ENCODE peak calls at places on chromosome 6, in eight cellular contexts. N, H, S, U, Y, X, W and G are unnamed samples.

GRCh38 chr6:74001091-74001490 is 305.1 kb downstream of the CD109 start:
- DNase-seq in X (no peak), U (no peak), N (no peak), H (no peak), S (no peak), W (no peak), Y (no peak), G (peak)

GRCh38 chr6:28003661-28004060 is 46.6 kb downstream of the OR2B6 start:
- DNase-seq in Y (no peak), S (no peak), W (no peak), U (no peak), H (no peak), N (no peak), X (no peak), G (no peak)

GRCh38 chr6:81787313-81788068 is 35.0 kb upstream of the TENT5A start:
- DNase-seq in X (no peak), W (peak), H (no peak), U (no peak), N (no peak), Y (no peak), S (no peak), G (no peak)

GRCh38 chr6:78835817-78836216 is 31.5 kb upstream of the IRAK1BP1 start:
- DNase-seq in U (no peak), X (no peak), S (no peak), N (no peak), H (no peak), W (no peak), Y (no peak), G (no peak)

GRCh38 chr6:1607236-1607556 is 2.5 kb upstream of the FOXC1 start:
- DNase-seq in W (no peak), Y (no peak), S (no peak), X (no peak), U (no peak), N (no peak), H (no peak), G (no peak)

GRCh38 chr6:131890091-131890490 is 61.1 kb downstream of the CCN2 start:
- DNase-seq in N (no peak), U (no peak), W (no peak), Y (no peak), S (no peak), X (no peak), H (no peak), G (no peak)

GRCh38 chr6:165800337-165800736 is 137.3 kb upstream of the PDE10A start:
- DNase-seq in S (no peak), Y (no peak), N (no peak), H (no peak), W (no peak), U (no peak), X (no peak), G (no peak)

GRCh38 chr6:114080891-114081510 is 110.1 kb upstream of the HDAC2 start:
- DNase-seq in S (no peak), X (no peak), N (no peak), W (no peak), Y (no peak), H (no peak), U (no peak), G (no peak)

GRCh38 chr6:91132461-91132860 is 545.6 kb upstream of the MAP3K7 start:
- DNase-seq in S (no peak), X (no peak), H (no peak), U (no peak), W (no peak), Y (no peak), N (no peak), G (no peak)

GRCh38 chr6:157464653-157465535 is 83.9 kb downstream of the ZDHHC14 start:
- DNase-seq in U (no peak), X (no peak), S (peak), H (peak), N (no peak), Y (no peak), W (no peak), G (no peak)

GRCh38 chr6:2534406-2535139 is 216.1 kb downstream of the MYLK4 start:
- DNase-seq in S (no peak), W (no peak), N (no peak), Y (no peak), U (peak), X (no peak), H (no peak), G (peak)

GRCh38 chr6:137160763-137161162 is 12.7 kb downstream of the IL22RA2 start:
- DNase-seq in X (no peak), W (no peak), S (no peak), U (no peak), N (no peak), Y (no peak), H (no peak), G (no peak)

GRCh38 chr6:47525330-47526057 is 47.9 kb downstream of the CD2AP start:
- DNase-seq in S (no peak), W (no peak), N (no peak), U (peak), X (no peak), Y (no peak), H (no peak), G (no peak)

GRCh38 chr6:19873031-19873430 is 35.9 kb downstream of the ID4 start:
- DNase-seq in W (peak), H (no peak), U (no peak), N (no peak), Y (peak), X (no peak), S (no peak), G (no peak)

GRCh38 chr6:133083248-133083967 is 157.7 kb upstream of the EYA4 start:
- DNase-seq in S (no peak), U (no peak), Y (no peak), H (no peak), W (no peak), N (no peak), X (no peak), G (no peak)

GRCh38 chr6:44630125-44631028 is 242.9 kb downstream of the CDC5L start:
- DNase-seq in W (peak), U (peak), H (peak), Y (peak), X (peak), S (no peak), N (no peak), G (no peak)

GRCh38 chr6:120903836-120904235 is 430.4 kb downstream of the TBC1D32 start:
- DNase-seq in Y (no peak), S (no peak), U (no peak), X (no peak), W (no peak), N (no peak), H (no peak), G (no peak)

GRCh38 chr6:46184114-46184513 is 13.3 kb upstream of the ENPP5 start:
- DNase-seq in X (no peak), Y (no peak), N (no peak), S (no peak), H (no peak), W (no peak), U (peak), G (no peak)
- TF ChIP-seq POLR2AphosphoS5 in X (no peak), Y (no peak), N (no peak), S (no peak), H (no peak), W (no peak), U (no peak), G (no peak)

DNA sequence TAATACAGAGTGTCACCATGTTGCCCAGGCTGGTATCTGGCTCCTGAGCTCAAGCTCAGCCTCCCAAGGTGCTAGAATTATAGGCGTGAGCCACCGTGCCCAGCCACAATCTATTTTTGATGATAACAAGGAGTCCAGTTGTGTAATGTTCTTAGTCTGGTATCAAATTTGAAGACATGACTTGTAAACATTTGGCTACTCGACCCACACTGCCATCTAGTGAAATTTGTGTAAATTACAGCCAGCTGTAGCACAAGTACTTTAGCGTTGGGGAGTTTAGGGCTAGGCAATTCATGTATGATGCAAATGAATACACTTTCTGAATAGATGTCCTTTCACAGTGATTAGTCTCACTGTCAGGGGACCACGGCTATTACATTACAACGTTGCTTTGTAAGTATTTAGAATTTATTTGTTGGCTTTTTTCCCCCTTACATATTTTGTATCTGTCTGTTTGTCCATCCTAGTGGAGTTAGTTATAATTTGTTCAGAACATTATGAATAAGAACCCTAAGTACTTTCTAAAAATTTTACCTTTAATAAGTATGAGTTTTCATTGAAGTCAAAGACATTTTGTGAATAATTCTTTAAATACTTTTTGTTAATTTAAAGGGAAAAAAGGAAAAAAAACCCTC is 139.7 kb downstream of the PRDM13 start:
- DNase-seq in N (peak), H (peak), S (peak), Y (peak), W (peak), X (peak), U (peak), G (peak)
- H3K9ac ChIP-seq in N (no peak), H (no peak), S (no peak), Y (no peak), W (no peak), X (no peak), U (no peak), G (no peak)

GRCh38 chr6:16324184-16324583 is 85.8 kb downstream of the GMPR start:
- DNase-seq in H (no peak), X (no peak), S (no peak), U (no peak), W (peak), Y (no peak), N (no peak), G (no peak)

GRCh38 chr6:16324622-16325225 is 86.3 kb downstream of the GMPR start:
- DNase-seq in X (no peak), H (no peak), N (no peak), Y (no peak), U (no peak), W (no peak), S (no peak), G (no peak)

GRCh38 chr6:16321341-16321710 is 82.9 kb downstream of the GMPR start:
- DNase-seq in N (no peak), Y (no peak), X (no peak), H (no peak), W (no peak), S (no peak), U (no peak), G (no peak)

GRCh38 chr6:16321826-16322225 is 83.4 kb downstream of the GMPR start:
- DNase-seq in H (no peak), Y (no peak), X (no peak), N (no peak), S (no peak), U (no peak), W (no peak), G (no peak)

DNA sequence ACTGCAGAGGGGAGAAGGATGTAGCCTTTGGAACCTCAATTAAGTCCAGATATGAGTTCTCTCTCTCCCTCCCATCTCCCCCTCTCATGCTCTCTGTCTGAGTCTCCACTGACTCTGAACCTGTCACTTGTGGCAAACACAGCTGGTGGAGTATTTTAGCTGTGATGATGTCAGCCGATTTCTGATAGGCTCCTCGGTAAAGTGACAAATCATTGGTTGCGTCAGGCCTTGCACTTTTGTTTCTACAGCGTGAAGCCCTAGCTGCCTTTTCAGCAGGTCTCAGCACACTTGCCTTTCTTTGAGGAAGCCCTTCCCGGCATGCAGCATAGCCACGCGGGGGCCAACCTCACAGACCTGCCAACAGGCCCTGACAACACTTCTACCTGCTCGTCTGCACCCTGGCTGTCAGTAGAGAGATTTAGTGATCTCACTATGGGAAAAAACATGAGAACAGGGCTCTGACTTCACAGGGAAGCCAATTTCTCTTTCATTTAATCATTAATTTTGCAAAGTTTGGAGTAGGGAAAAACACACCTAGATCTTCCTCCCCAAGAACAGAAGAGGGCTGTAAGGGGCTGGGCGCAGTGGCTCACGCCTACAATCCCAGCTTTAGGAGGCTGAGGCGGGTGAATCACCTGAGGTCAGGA is 84.4 kb downstream of the GMPR start:
- DNase-seq in X (no peak), Y (no peak), S (no peak), W (no peak), N (no peak), U (no peak), H (peak), G (no peak)
- TF ChIP-seq POLR2AphosphoS5 in X (no peak), Y (no peak), S (no peak), W (no peak), N (no peak), U (no peak), H (peak), G (no peak)

DNA sequence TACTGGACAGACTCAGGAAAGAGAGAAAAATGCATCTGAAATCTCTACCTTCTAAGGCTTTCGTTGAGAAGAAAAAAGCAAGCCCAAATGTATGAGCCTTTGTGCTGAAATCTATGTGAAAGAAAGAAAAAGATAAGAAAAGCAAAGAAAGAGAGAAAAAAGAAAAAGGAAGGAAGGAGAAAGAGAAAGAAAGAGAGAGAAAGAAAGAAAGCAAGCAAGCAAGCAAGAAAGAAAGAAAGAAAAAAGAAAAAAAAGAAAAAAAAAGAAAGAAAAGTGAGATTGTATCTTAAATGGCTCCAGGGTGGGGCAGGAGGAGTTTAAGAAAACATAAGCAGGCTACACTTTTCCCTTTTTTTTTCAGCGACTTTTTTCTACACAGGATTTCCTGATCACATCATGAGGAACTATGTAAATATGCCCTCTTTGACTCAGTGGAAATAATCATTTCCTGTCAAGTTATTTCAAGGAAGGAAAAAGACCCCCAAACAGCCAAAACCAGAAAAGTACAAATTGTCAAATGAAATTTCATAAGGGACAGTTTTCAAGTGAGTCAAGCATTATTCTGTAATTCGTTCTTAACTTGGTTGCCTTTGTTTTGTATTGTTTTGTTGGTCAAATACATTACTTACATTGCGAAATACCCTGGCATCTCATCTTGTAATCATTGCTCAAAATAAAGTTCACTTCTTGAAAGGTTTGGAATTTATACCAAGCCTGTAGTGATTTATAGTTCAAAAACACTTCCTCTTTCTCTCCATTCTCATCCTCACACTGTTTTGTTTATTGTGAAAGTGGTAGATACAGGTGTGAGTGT is 79.5 kb upstream of the RNF217 start:
- DNase-seq in N (no peak), X (no peak), U (peak), Y (no peak), W (no peak), S (no peak), H (no peak), G (peak)
- H3K9ac ChIP-seq in N (no peak), X (no peak), U (no peak), Y (no peak), W (no peak), S (no peak), H (no peak), G (no peak)

GRCh38 chr6:392441-393390 is 1.2 kb downstream of the IRF4 start:
- DNase-seq in W (no peak), N (no peak), U (no peak), S (no peak), X (no peak), H (no peak), Y (no peak), G (no peak)
- TF ChIP-seq POLR2AphosphoS5 in W (no peak), N (no peak), U (no peak), S (peak), X (no peak), H (no peak), Y (no peak), G (no peak)

DNA sequence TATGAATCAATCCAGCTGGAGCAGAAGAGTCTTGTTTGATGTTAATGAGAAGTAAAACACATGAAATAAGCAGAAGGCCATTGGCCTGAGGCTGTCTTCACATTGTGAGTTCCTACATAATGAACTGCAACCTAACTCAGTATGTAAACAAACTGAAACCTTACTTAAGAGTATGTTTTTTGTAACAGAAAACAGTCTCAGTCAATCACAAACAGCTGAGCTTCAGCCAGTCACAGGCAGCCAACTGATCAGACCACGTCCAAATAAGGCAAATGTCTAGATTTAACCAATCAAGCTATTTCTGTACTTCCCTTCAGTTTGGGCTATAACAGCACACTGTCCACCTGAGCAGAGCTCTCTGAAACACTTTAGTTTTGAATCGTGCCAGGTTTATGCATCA is 234.7 kb downstream of the TRDN start:
- DNase-seq in Y (no peak), H (no peak), X (no peak), N (no peak), W (no peak), S (no peak), U (no peak), G (no peak)
- H3K9ac ChIP-seq in Y (no peak), H (no peak), X (no peak), N (no peak), W (no peak), S (no peak), U (no peak), G (no peak)

DNA sequence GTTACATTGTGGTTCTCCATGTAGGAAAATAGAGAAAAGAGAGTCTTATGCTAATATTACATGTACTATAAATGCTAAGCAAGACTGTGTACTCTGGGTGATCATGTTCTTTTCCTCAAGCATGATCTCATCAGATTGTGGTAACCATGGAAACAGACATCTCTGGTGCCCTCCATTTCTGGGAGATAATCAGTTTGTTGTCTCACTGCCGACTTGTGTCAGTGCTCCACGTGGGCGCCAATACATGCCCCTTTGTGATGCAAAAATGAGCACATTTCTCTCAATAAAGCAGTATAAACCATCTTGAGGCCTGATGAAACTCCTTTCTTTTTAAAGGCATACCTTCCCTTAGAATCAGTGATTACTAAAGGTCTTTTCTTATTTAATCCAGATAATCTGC is 6.0 kb upstream of the TMEM30A start:
- DNase-seq in N (no peak), X (no peak), S (no peak), Y (peak), W (no peak), H (no peak), U (no peak), G (no peak)
- TF ChIP-seq POLR2AphosphoS5 in N (no peak), X (no peak), S (no peak), Y (no peak), W (no peak), H (no peak), U (no peak), G (no peak)